ENCODE peak calls at places on chromosome 1, in eight cellular contexts. One of them, this sample, is unnamed.

GRCh38 chr1:202852163-202852904 is 36.6 kb downstream of the RABIF start:
- DNase-seq in endothelial cell of umbilical vein: peak; percentile 70
- DNase-seq in K562: peak; percentile 86
- DNase-seq in GM12878: no peak
- DNase-seq in HepG2: peak; percentile 39
- DNase-seq in H1: peak; percentile 62
- DNase-seq in GM23338: peak; percentile 90
- DNase-seq in HCT116: peak; percentile 70
- DNase-seq in this sample: no peak

GRCh38 chr1:220296941-220297460 is 24.7 kb upstream of the RAB3GAP2 start:
- DNase-seq in HepG2: no peak
- DNase-seq in endothelial cell of umbilical vein: no peak
- DNase-seq in HCT116: no peak
- DNase-seq in GM23338: no peak
- DNase-seq in H1: no peak
- DNase-seq in K562: no peak
- DNase-seq in GM12878: no peak
- DNase-seq in this sample: no peak

GRCh38 chr1:29114654-29115053 is 9.0 kb downstream of the TMEM200B start:
- DNase-seq in K562: no peak
- DNase-seq in H1: no peak
- DNase-seq in HCT116: no peak
- DNase-seq in endothelial cell of umbilical vein: no peak
- DNase-seq in HepG2: no peak
- DNase-seq in GM23338: no peak
- DNase-seq in GM12878: no peak
- DNase-seq in this sample: no peak

GRCh38 chr1:224502459-224503160 is 68.0 kb upstream of the WDR26 start:
- DNase-seq in endothelial cell of umbilical vein: peak; percentile 23
- DNase-seq in K562: peak; percentile 39
- DNase-seq in HCT116: no peak
- DNase-seq in H1: no peak
- DNase-seq in HepG2: no peak
- DNase-seq in GM23338: peak; percentile 53
- DNase-seq in GM12878: no peak
- DNase-seq in this sample: no peak

GRCh38 chr1:157110003-157110402 is 10.4 kb upstream of the ETV3L start:
- DNase-seq in H1: no peak
- DNase-seq in HepG2: no peak
- DNase-seq in HCT116: no peak
- DNase-seq in GM12878: no peak
- DNase-seq in GM23338: no peak
- DNase-seq in K562: no peak
- DNase-seq in endothelial cell of umbilical vein: no peak
- DNase-seq in this sample: no peak

GRCh38 chr1:9047019-9047418 is 20.8 kb upstream of the SLC2A7 start:
- DNase-seq in GM23338: no peak
- DNase-seq in K562: no peak
- DNase-seq in H1: no peak
- DNase-seq in endothelial cell of umbilical vein: no peak
- DNase-seq in GM12878: no peak
- DNase-seq in HepG2: no peak
- DNase-seq in HCT116: no peak
- DNase-seq in this sample: no peak

GRCh38 chr1:230334447-230334837 is 91.7 kb downstream of the PGBD5 start:
- DNase-seq in endothelial cell of umbilical vein: no peak
- DNase-seq in K562: no peak
- DNase-seq in GM23338: no peak
- DNase-seq in HCT116: no peak
- DNase-seq in HepG2: no peak
- DNase-seq in H1: no peak
- DNase-seq in GM12878: no peak
- DNase-seq in this sample: no peak

GRCh38 chr1:43532716-43533115 is 2.0 kb downstream of the PTPRF start:
- DNase-seq in K562: no peak
- DNase-seq in GM23338: no peak
- DNase-seq in HepG2: no peak
- DNase-seq in HCT116: no peak
- DNase-seq in H1: no peak
- DNase-seq in GM12878: no peak
- DNase-seq in endothelial cell of umbilical vein: no peak
- DNase-seq in this sample: no peak

GRCh38 chr1:53089478-53090226 is 27.6 kb downstream of the PODN start:
- DNase-seq in GM23338: no peak
- DNase-seq in GM12878: no peak
- DNase-seq in H1: no peak
- DNase-seq in endothelial cell of umbilical vein: no peak
- DNase-seq in HepG2: peak; percentile 85
- DNase-seq in K562: no peak
- DNase-seq in HCT116: no peak
- DNase-seq in this sample: no peak

GRCh38 chr1:59967141-59967697 is 40.6 kb upstream of the CYP2J2 start:
- DNase-seq in H1: no peak
- DNase-seq in GM12878: no peak
- DNase-seq in HCT116: no peak
- DNase-seq in K562: peak; percentile 86
- DNase-seq in HepG2: no peak
- DNase-seq in endothelial cell of umbilical vein: peak; percentile 51
- DNase-seq in GM23338: no peak
- DNase-seq in this sample: no peak

GRCh38 chr1:41876533-41877445 is 41.9 kb downstream of the HIVEP3 start:
- DNase-seq in endothelial cell of umbilical vein: no peak
- DNase-seq in H1: no peak
- DNase-seq in HepG2: no peak
- DNase-seq in K562: no peak
- DNase-seq in HCT116: no peak
- DNase-seq in GM12878: no peak
- DNase-seq in GM23338: no peak
- DNase-seq in this sample: no peak

GRCh38 chr1:51444534-51445192 is 74.4 kb downstream of the EPS15 start:
- DNase-seq in GM23338: no peak
- DNase-seq in endothelial cell of umbilical vein: no peak
- DNase-seq in HCT116: no peak
- DNase-seq in HepG2: no peak
- DNase-seq in H1: no peak
- DNase-seq in K562: no peak
- DNase-seq in GM12878: no peak
- DNase-seq in this sample: no peak
- H3K4me3 ChIP-seq in GM23338: no peak overlapping the region
- H3K4me3 ChIP-seq in endothelial cell of umbilical vein: no peak overlapping the region
- H3K4me3 ChIP-seq in HCT116: no peak overlapping the region
- H3K4me3 ChIP-seq in HepG2: no peak overlapping the region
- H3K4me3 ChIP-seq in H1: no peak overlapping the region
- H3K4me3 ChIP-seq in K562: no peak overlapping the region
- H3K4me3 ChIP-seq in GM12878: no peak overlapping the region
- H3K4me3 ChIP-seq in this sample: peak overlapping the region; percentile 64

DNA sequence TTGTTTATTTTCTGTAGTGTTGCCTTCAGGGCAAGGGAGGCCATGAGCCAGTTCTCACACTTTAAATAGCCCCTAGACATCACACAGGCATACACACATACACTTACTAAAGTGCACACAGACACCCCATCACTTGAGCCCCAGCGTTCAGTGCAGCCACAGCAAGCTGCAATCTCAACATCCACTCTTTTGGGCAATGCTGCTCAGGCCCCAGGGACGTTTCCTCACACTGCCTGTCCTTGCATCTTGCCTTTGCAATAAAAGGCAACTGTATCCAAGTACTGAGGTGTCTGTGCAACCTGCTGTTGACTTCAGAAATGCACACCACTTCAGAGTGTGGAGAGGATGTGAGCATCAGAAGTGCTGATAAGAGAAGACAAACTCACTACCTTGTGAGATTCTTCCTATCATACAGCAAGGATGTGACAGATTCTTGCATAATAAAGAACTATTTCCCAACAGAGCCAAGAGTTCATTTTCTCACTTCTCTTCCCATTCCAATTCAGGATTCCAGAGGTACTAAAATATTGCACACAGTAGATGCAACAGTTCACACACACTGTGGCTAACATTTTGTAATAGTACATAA is 36.2 kb downstream of the IRF2BP2 start:
- DNase-seq in GM23338: no peak
- DNase-seq in H1: no peak
- DNase-seq in endothelial cell of umbilical vein: no peak
- DNase-seq in HepG2: no peak
- DNase-seq in HCT116: no peak
- DNase-seq in K562: no peak
- DNase-seq in GM12878: no peak
- DNase-seq in this sample: no peak
- TF ChIP-seq POLR2AphosphoS5 in GM23338: no peak
- TF ChIP-seq POLR2AphosphoS5 in H1: no peak
- TF ChIP-seq POLR2AphosphoS5 in endothelial cell of umbilical vein: no peak
- TF ChIP-seq POLR2AphosphoS5 in HepG2: no peak
- TF ChIP-seq POLR2AphosphoS5 in HCT116: no peak
- TF ChIP-seq POLR2AphosphoS5 in K562: no peak
- TF ChIP-seq POLR2AphosphoS5 in GM12878: no peak
- TF ChIP-seq POLR2AphosphoS5 in this sample: no peak

DNA sequence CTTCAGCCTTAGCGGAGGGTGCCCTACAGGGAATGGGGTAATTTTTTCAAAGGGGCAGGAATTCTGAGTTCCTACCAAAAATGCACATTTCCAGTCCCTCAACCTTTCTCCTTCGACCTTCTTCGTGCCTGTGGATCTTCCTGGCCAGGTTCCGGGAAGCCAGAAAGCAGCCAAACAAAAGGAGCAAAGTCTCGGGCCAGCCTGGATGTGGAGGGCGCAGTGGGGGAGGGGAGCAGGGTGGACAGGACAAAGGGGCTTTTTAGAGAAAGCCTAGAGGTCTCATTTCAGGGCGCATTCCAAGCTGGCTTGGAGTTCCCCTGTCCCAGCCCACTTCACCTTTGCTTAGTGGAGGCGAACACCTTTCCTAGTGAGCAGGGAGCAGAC is 2.9 kb upstream of the INAVA start:
- DNase-seq in H1: no peak
- DNase-seq in endothelial cell of umbilical vein: no peak
- DNase-seq in GM23338: peak; percentile 95
- DNase-seq in HepG2: peak; percentile 83
- DNase-seq in GM12878: no peak
- DNase-seq in K562: no peak
- DNase-seq in HCT116: no peak
- DNase-seq in this sample: no peak
- TF ChIP-seq EZH2 in H1: no peak
- TF ChIP-seq EZH2 in endothelial cell of umbilical vein: no peak
- TF ChIP-seq EZH2 in GM23338: no peak
- TF ChIP-seq EZH2 in HepG2: no peak
- TF ChIP-seq EZH2 in GM12878: no peak
- TF ChIP-seq EZH2 in K562: no peak
- TF ChIP-seq EZH2 in HCT116: no peak
- TF ChIP-seq EZH2 in this sample: no peak

GRCh38 chr1:38444311-38444710 is 397.7 kb upstream of the POU3F1 start:
- DNase-seq in H1: no peak
- DNase-seq in endothelial cell of umbilical vein: no peak
- DNase-seq in K562: no peak
- DNase-seq in GM12878: no peak
- DNase-seq in GM23338: no peak
- DNase-seq in HepG2: no peak
- DNase-seq in HCT116: no peak
- DNase-seq in this sample: no peak
- H3K4me3 ChIP-seq in H1: no peak overlapping the region
- H3K4me3 ChIP-seq in endothelial cell of umbilical vein: no peak overlapping the region
- H3K4me3 ChIP-seq in K562: no peak overlapping the region
- H3K4me3 ChIP-seq in GM12878: no peak overlapping the region
- H3K4me3 ChIP-seq in GM23338: no peak overlapping the region
- H3K4me3 ChIP-seq in HepG2: no peak overlapping the region
- H3K4me3 ChIP-seq in HCT116: no peak overlapping the region
- H3K4me3 ChIP-seq in this sample: no peak overlapping the region

GRCh38 chr1:54516249-54516920 is 31.6 kb upstream of the ACOT11 start:
- DNase-seq in HCT116: no peak
- DNase-seq in endothelial cell of umbilical vein: no peak
- DNase-seq in GM23338: no peak
- DNase-seq in H1: no peak
- DNase-seq in GM12878: no peak
- DNase-seq in K562: no peak
- DNase-seq in HepG2: peak; percentile 20
- DNase-seq in this sample: no peak

GRCh38 chr1:54517536-54517935 is 30.5 kb upstream of the ACOT11 start:
- DNase-seq in GM23338: no peak
- DNase-seq in K562: no peak
- DNase-seq in endothelial cell of umbilical vein: no peak
- DNase-seq in HCT116: no peak
- DNase-seq in H1: no peak
- DNase-seq in HepG2: no peak
- DNase-seq in GM12878: no peak
- DNase-seq in this sample: no peak

GRCh38 chr1:54519709-54520108 is 28.3 kb upstream of the ACOT11 start:
- DNase-seq in HepG2: no peak
- DNase-seq in GM23338: peak; percentile 80
- DNase-seq in endothelial cell of umbilical vein: no peak
- DNase-seq in H1: no peak
- DNase-seq in GM12878: no peak
- DNase-seq in HCT116: no peak
- DNase-seq in K562: no peak
- DNase-seq in this sample: no peak

GRCh38 chr1:54518489-54518888 is 29.5 kb upstream of the ACOT11 start:
- DNase-seq in endothelial cell of umbilical vein: no peak
- DNase-seq in GM12878: no peak
- DNase-seq in H1: no peak
- DNase-seq in HCT116: no peak
- DNase-seq in GM23338: no peak
- DNase-seq in HepG2: no peak
- DNase-seq in K562: no peak
- DNase-seq in this sample: no peak
- TF ChIP-seq POLR2AphosphoS5 in endothelial cell of umbilical vein: no peak
- TF ChIP-seq POLR2AphosphoS5 in GM12878: no peak
- TF ChIP-seq POLR2AphosphoS5 in H1: no peak
- TF ChIP-seq POLR2AphosphoS5 in HCT116: no peak
- TF ChIP-seq POLR2AphosphoS5 in GM23338: no peak
- TF ChIP-seq POLR2AphosphoS5 in HepG2: no peak
- TF ChIP-seq POLR2AphosphoS5 in K562: no peak
- TF ChIP-seq POLR2AphosphoS5 in this sample: no peak

GRCh38 chr1:200033511-200034261 is 6.2 kb downstream of the NR5A2 start:
- DNase-seq in HCT116: no peak
- DNase-seq in H1: no peak
- DNase-seq in GM23338: peak; percentile 63
- DNase-seq in K562: no peak
- DNase-seq in endothelial cell of umbilical vein: no peak
- DNase-seq in GM12878: no peak
- DNase-seq in HepG2: no peak
- DNase-seq in this sample: no peak
- TF ChIP-seq EZH2 in HCT116: no peak
- TF ChIP-seq EZH2 in H1: peak; percentile 60
- TF ChIP-seq EZH2 in GM23338: no peak
- TF ChIP-seq EZH2 in K562: no peak
- TF ChIP-seq EZH2 in endothelial cell of umbilical vein: no peak
- TF ChIP-seq EZH2 in GM12878: no peak
- TF ChIP-seq EZH2 in HepG2: no peak
- TF ChIP-seq EZH2 in this sample: no peak

DNA sequence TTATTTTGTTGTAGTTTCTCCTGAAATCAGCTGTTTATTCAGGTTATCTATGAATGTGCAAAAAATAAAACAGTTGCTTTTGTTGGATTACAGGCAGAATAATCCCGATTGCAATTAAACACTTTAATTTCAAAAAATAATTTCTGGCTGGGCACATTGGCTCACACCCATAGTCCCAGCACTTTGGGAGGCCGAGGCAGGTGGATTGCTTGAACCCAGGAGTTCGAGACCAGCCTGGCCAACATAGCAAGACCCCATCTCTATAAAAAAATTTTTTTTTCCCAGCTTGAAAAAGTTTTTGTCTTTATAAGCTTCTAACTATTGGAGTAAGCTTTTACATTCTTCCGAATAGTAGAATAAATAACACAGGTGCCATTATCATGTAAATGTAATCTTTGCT is 15.3 kb downstream of the RCAN3 start:
- DNase-seq in HepG2: no peak
- DNase-seq in K562: no peak
- DNase-seq in endothelial cell of umbilical vein: no peak
- DNase-seq in GM12878: no peak
- DNase-seq in H1: no peak
- DNase-seq in GM23338: no peak
- DNase-seq in HCT116: no peak
- DNase-seq in this sample: no peak
- H3K4me3 ChIP-seq in HepG2: no peak overlapping the region
- H3K4me3 ChIP-seq in K562: no peak overlapping the region
- H3K4me3 ChIP-seq in endothelial cell of umbilical vein: no peak overlapping the region
- H3K4me3 ChIP-seq in GM12878: no peak overlapping the region
- H3K4me3 ChIP-seq in H1: no peak overlapping the region
- H3K4me3 ChIP-seq in GM23338: no peak overlapping the region
- H3K4me3 ChIP-seq in HCT116: no peak overlapping the region
- H3K4me3 ChIP-seq in this sample: no peak overlapping the region